ENCODE peak calls at places on chromosomes 4 and X, in seven cellular contexts. S is lower leg skin, X is left lung, K is bronchial epithelial cell, O is A673, T is AG09309, I is AG10803. P is an unnamed sample.

GRCh38 chr4:2907706-2908293 is 55.4 kb downstream of the NOP14 start:
- DNase-seq in S (no peak), I (no peak), X (no peak), O (no peak), T (no peak), K (no peak), P (no peak)

GRCh38 chr4:25919676-25920075 is 5.7 kb downstream of the SMIM20 start:
- DNase-seq in K (no peak), I (no peak), O (no peak), S (no peak), X (no peak), T (no peak), P (no peak)

GRCh38 chr4:32789026-32789608 is 2068.9 kb downstream of the PCDH7 start:
- DNase-seq in X (no peak), K (peak), T (no peak), I (no peak), O (peak), S (no peak), P (no peak)

GRCh38 chr4:148151797-148152196 is 290.4 kb downstream of the NR3C2 start:
- DNase-seq in T (no peak), K (no peak), I (no peak), X (no peak), S (no peak), O (no peak), P (no peak)

GRCh38 chrX:72107320-72107719 is 24.4 kb downstream of the RTL5 start:
- DNase-seq in X (no peak), I (peak), T (no peak), O (peak), S (peak), K (peak), P (no peak)

GRCh38 chr4:101277661-101278060 is 69.7 kb downstream of the PPP3CA start:
- DNase-seq in O (no peak), T (peak), S (no peak), X (no peak), I (peak), K (peak), P (no peak)

GRCh38 chr4:15396157-15396800 is 31.6 kb upstream of the C1QTNF7 start:
- DNase-seq in O (peak), K (peak), S (no peak), X (no peak), T (no peak), I (peak), P (peak)

GRCh38 chrX:12446342-12447075 is 308.2 kb downstream of the FRMPD4 start:
- DNase-seq in T (peak), S (no peak), X (no peak), K (peak), O (no peak), I (peak), P (no peak)

GRCh38 chr4:2105559-2105958 is 46.4 kb downstream of the NAT8L start:
- DNase-seq in T (no peak), O (no peak), S (no peak), I (peak), X (no peak), K (no peak), P (no peak)

GRCh38 chr4:164210377-164210776 is 543.6 kb upstream of the SMIM31 start:
- DNase-seq in X (no peak), O (no peak), T (no peak), S (no peak), I (no peak), K (peak), P (no peak)

GRCh38 chr4:138088449-138089208 is 153.5 kb downstream of the SLC7A11 start:
- DNase-seq in X (peak), K (no peak), S (no peak), T (no peak), I (no peak), O (no peak), P (no peak)

GRCh38 chrX:101265869-101266428 is 25.2 kb downstream of the TAF7L start:
- DNase-seq in O (no peak), X (no peak), K (peak), S (no peak), T (no peak), I (peak), P (no peak)

GRCh38 chrX:47204970-47205369 is 11.3 kb downstream of the UBA1 start:
- DNase-seq in K (no peak), X (no peak), O (no peak), T (no peak), S (no peak), I (no peak), P (no peak)

GRCh38 chr4:182093947-182094346 is 149.3 kb upstream of the TENM3 start:
- DNase-seq in S (no peak), X (no peak), O (no peak), K (no peak), T (no peak), I (no peak), P (no peak)
- TF ChIP-seq CTCF in S (no peak), X (no peak), O (no peak), K (no peak), T (no peak), I (no peak), P (no peak)

GRCh38 chrX:30278365-30278764 is 30.8 kb downstream of the NR0B1 start:
- DNase-seq in K (peak), X (no peak), O (no peak), T (no peak), S (no peak), I (peak), P (no peak)

GRCh38 chrX:30270639-30271038 is 23.7 kb downstream of the MAGEB1 start:
- DNase-seq in X (no peak), K (no peak), I (no peak), T (no peak), S (no peak), O (no peak), P (no peak)

GRCh38 chrX:30280428-30280827 is 28.8 kb downstream of the NR0B1 start:
- DNase-seq in K (no peak), S (no peak), T (no peak), O (no peak), X (no peak), I (no peak), P (no peak)

GRCh38 chrX:30275498-30275897 is 28.6 kb downstream of the MAGEB1 start:
- DNase-seq in K (peak), O (peak), S (no peak), T (no peak), I (peak), X (no peak), P (no peak)
- TF ChIP-seq CTCF in K (peak), O (peak), S (no peak), T (peak), I (peak), X (no peak), P (no peak)

DNA sequence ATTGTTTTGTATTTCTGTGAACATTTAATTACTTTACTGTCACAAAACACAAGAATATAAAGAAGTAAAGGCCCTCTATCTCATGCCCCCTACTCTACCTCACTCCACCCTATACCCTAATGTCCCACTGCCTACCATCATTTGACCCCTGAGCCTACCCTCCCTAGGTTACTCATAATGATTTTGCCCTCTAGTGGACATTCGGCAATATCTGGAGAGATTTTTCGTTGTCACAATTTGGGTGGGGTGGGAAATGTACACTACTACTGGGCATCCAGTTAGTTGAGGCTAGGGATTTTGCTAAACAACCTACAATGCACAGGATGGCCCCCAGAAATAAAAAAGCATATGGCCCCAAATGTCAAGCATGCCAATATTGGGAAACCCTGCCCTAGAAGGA is 10.2 kb downstream of the TEX13A start:
- DNase-seq in X (no peak), S (no peak), K (no peak), T (no peak), I (no peak), O (no peak), P (no peak)
- TF ChIP-seq CTCF in X (no peak), S (no peak), K (no peak), T (peak), I (no peak), O (peak), P (no peak)

GRCh38 chr4:75289843-75290616 is 224.2 kb downstream of the RCHY1 start:
- DNase-seq in K (peak), O (peak), X (no peak), T (no peak), S (no peak), I (no peak), P (no peak)
- TF ChIP-seq CTCF in K (peak), O (peak), X (peak), T (no peak), S (no peak), I (no peak), P (no peak)